ENCODE peak calls at places on chromosomes 13 and 19, in eight cellular contexts. One of them, this sample, is unnamed.

GRCh38 chr19:50602935-50603334 is 34.7 kb upstream of the LRRC4B start:
- DNase-seq in LoVo: no peak
- DNase-seq in small intestine: no peak
- DNase-seq in thoracic aorta: no peak
- DNase-seq in stimulated activated CD4-positive, alpha-beta T cell treated with anti-CD3 and anti-CD28 coated beads, TNF-alpha, amount 100 ng/mL, for 24 hours: no peak
- DNase-seq in frontal cortex: no peak
- DNase-seq in foreskin fibroblast: no peak
- DNase-seq in mesendoderm: no peak
- DNase-seq in this sample: no peak

GRCh38 chr19:19427302-19427701 is 21.8 kb downstream of the GATAD2A start:
- DNase-seq in LoVo: no peak
- DNase-seq in small intestine: no peak
- DNase-seq in thoracic aorta: no peak
- DNase-seq in stimulated activated CD4-positive, alpha-beta T cell treated with anti-CD3 and anti-CD28 coated beads, TNF-alpha, amount 100 ng/mL, for 24 hours: no peak
- DNase-seq in frontal cortex: no peak
- DNase-seq in foreskin fibroblast: no peak
- DNase-seq in mesendoderm: no peak
- DNase-seq in this sample: no peak

GRCh38 chr19:29532956-29533355 is 7.2 kb downstream of the VSTM2B start:
- DNase-seq in LoVo: no peak
- DNase-seq in small intestine: no peak
- DNase-seq in thoracic aorta: no peak
- DNase-seq in stimulated activated CD4-positive, alpha-beta T cell treated with anti-CD3 and anti-CD28 coated beads, TNF-alpha, amount 100 ng/mL, for 24 hours: no peak
- DNase-seq in frontal cortex: no peak
- DNase-seq in foreskin fibroblast: no peak
- DNase-seq in mesendoderm: no peak
- DNase-seq in this sample: no peak

GRCh38 chr13:75482070-75482819 is at the start of gene TBC1D4:
- DNase-seq in LoVo: peak
- DNase-seq in small intestine: peak
- DNase-seq in thoracic aorta: peak
- DNase-seq in stimulated activated CD4-positive, alpha-beta T cell treated with anti-CD3 and anti-CD28 coated beads, TNF-alpha, amount 100 ng/mL, for 24 hours: no peak
- DNase-seq in frontal cortex: peak
- DNase-seq in foreskin fibroblast: peak
- DNase-seq in mesendoderm: peak
- DNase-seq in this sample: peak

GRCh38 chr19:883661-884211 is 9.3 kb downstream of the MED16 start:
- DNase-seq in LoVo: no peak
- DNase-seq in small intestine: no peak
- DNase-seq in thoracic aorta: no peak
- DNase-seq in stimulated activated CD4-positive, alpha-beta T cell treated with anti-CD3 and anti-CD28 coated beads, TNF-alpha, amount 100 ng/mL, for 24 hours: no peak
- DNase-seq in frontal cortex: no peak
- DNase-seq in foreskin fibroblast: no peak
- DNase-seq in mesendoderm: peak
- DNase-seq in this sample: peak

GRCh38 chr13:35475960-35476943 is at the start of gene MAB21L1:
- DNase-seq in LoVo: no peak
- DNase-seq in small intestine: peak
- DNase-seq in thoracic aorta: no peak
- DNase-seq in stimulated activated CD4-positive, alpha-beta T cell treated with anti-CD3 and anti-CD28 coated beads, TNF-alpha, amount 100 ng/mL, for 24 hours: no peak
- DNase-seq in frontal cortex: no peak
- DNase-seq in foreskin fibroblast: peak
- DNase-seq in mesendoderm: peak
- DNase-seq in this sample: peak

GRCh38 chr19:15919243-15919642 is 15.1 kb downstream of the CYP4F11 start:
- DNase-seq in LoVo: no peak
- DNase-seq in small intestine: no peak
- DNase-seq in thoracic aorta: no peak
- DNase-seq in stimulated activated CD4-positive, alpha-beta T cell treated with anti-CD3 and anti-CD28 coated beads, TNF-alpha, amount 100 ng/mL, for 24 hours: no peak
- DNase-seq in frontal cortex: no peak
- DNase-seq in foreskin fibroblast: no peak
- DNase-seq in mesendoderm: no peak
- DNase-seq in this sample: no peak

GRCh38 chr13:20460744-20461143 is 64.9 kb downstream of the CRYL1 start:
- DNase-seq in LoVo: no peak
- DNase-seq in small intestine: no peak
- DNase-seq in thoracic aorta: no peak
- DNase-seq in stimulated activated CD4-positive, alpha-beta T cell treated with anti-CD3 and anti-CD28 coated beads, TNF-alpha, amount 100 ng/mL, for 24 hours: no peak
- DNase-seq in frontal cortex: no peak
- DNase-seq in foreskin fibroblast: no peak
- DNase-seq in mesendoderm: no peak
- DNase-seq in this sample: no peak

GRCh38 chr19:38893341-38893771 is 6.1 kb downstream of the SIRT2 start:
- DNase-seq in LoVo: no peak
- DNase-seq in small intestine: no peak
- DNase-seq in thoracic aorta: no peak
- DNase-seq in stimulated activated CD4-positive, alpha-beta T cell treated with anti-CD3 and anti-CD28 coated beads, TNF-alpha, amount 100 ng/mL, for 24 hours: no peak
- DNase-seq in frontal cortex: no peak
- DNase-seq in foreskin fibroblast: no peak
- DNase-seq in mesendoderm: no peak
- DNase-seq in this sample: no peak

GRCh38 chr19:13417054-13417453 is 89.2 kb downstream of the CACNA1A start:
- DNase-seq in LoVo: no peak
- DNase-seq in small intestine: no peak
- DNase-seq in thoracic aorta: no peak
- DNase-seq in stimulated activated CD4-positive, alpha-beta T cell treated with anti-CD3 and anti-CD28 coated beads, TNF-alpha, amount 100 ng/mL, for 24 hours: no peak
- DNase-seq in frontal cortex: no peak
- DNase-seq in foreskin fibroblast: no peak
- DNase-seq in mesendoderm: no peak
- DNase-seq in this sample: no peak

GRCh38 chr13:55577847-55578210 is 1562.9 kb upstream of the PRR20A start:
- DNase-seq in LoVo: no peak
- DNase-seq in small intestine: no peak
- DNase-seq in thoracic aorta: no peak
- DNase-seq in stimulated activated CD4-positive, alpha-beta T cell treated with anti-CD3 and anti-CD28 coated beads, TNF-alpha, amount 100 ng/mL, for 24 hours: no peak
- DNase-seq in frontal cortex: no peak
- DNase-seq in foreskin fibroblast: no peak
- DNase-seq in mesendoderm: peak
- DNase-seq in this sample: peak

GRCh38 chr19:38304866-38305429 is 897 bp downstream of the C19orf33 start:
- DNase-seq in LoVo: peak
- DNase-seq in small intestine: peak
- DNase-seq in thoracic aorta: no peak
- DNase-seq in stimulated activated CD4-positive, alpha-beta T cell treated with anti-CD3 and anti-CD28 coated beads, TNF-alpha, amount 100 ng/mL, for 24 hours: no peak
- DNase-seq in frontal cortex: no peak
- DNase-seq in foreskin fibroblast: no peak
- DNase-seq in mesendoderm: peak
- DNase-seq in this sample: peak

GRCh38 chr13:92640936-92641335 is 585.7 kb upstream of the GPC6 start:
- DNase-seq in LoVo: no peak
- DNase-seq in small intestine: no peak
- DNase-seq in thoracic aorta: no peak
- DNase-seq in stimulated activated CD4-positive, alpha-beta T cell treated with anti-CD3 and anti-CD28 coated beads, TNF-alpha, amount 100 ng/mL, for 24 hours: no peak
- DNase-seq in frontal cortex: no peak
- DNase-seq in foreskin fibroblast: no peak
- DNase-seq in mesendoderm: no peak
- DNase-seq in this sample: no peak

GRCh38 chr13:43760257-43760656 is 26.5 kb downstream of the ENOX1 start:
- DNase-seq in LoVo: no peak
- DNase-seq in small intestine: no peak
- DNase-seq in thoracic aorta: no peak
- DNase-seq in stimulated activated CD4-positive, alpha-beta T cell treated with anti-CD3 and anti-CD28 coated beads, TNF-alpha, amount 100 ng/mL, for 24 hours: no peak
- DNase-seq in frontal cortex: no peak
- DNase-seq in foreskin fibroblast: no peak
- DNase-seq in mesendoderm: no peak
- DNase-seq in this sample: no peak

GRCh38 chr19:7986321-7987083 is 18.9 kb downstream of the ELAVL1 start:
- DNase-seq in LoVo: no peak
- DNase-seq in small intestine: no peak
- DNase-seq in thoracic aorta: no peak
- DNase-seq in stimulated activated CD4-positive, alpha-beta T cell treated with anti-CD3 and anti-CD28 coated beads, TNF-alpha, amount 100 ng/mL, for 24 hours: no peak
- DNase-seq in frontal cortex: no peak
- DNase-seq in foreskin fibroblast: peak
- DNase-seq in mesendoderm: no peak
- DNase-seq in this sample: no peak

GRCh38 chr19:46840157-46840942 is 10.3 kb downstream of the AP2S1 start:
- DNase-seq in LoVo: peak
- DNase-seq in small intestine: peak
- DNase-seq in thoracic aorta: no peak
- DNase-seq in stimulated activated CD4-positive, alpha-beta T cell treated with anti-CD3 and anti-CD28 coated beads, TNF-alpha, amount 100 ng/mL, for 24 hours: no peak
- DNase-seq in frontal cortex: no peak
- DNase-seq in foreskin fibroblast: peak
- DNase-seq in mesendoderm: peak
- DNase-seq in this sample: peak

GRCh38 chr13:104318121-104318520 is 1251.9 kb upstream of the SLC10A2 start:
- DNase-seq in LoVo: no peak
- DNase-seq in small intestine: no peak
- DNase-seq in thoracic aorta: no peak
- DNase-seq in stimulated activated CD4-positive, alpha-beta T cell treated with anti-CD3 and anti-CD28 coated beads, TNF-alpha, amount 100 ng/mL, for 24 hours: no peak
- DNase-seq in frontal cortex: no peak
- DNase-seq in foreskin fibroblast: peak
- DNase-seq in mesendoderm: no peak
- DNase-seq in this sample: no peak

GRCh38 chr13:75910591-75910990 is 274.5 kb downstream of the LMO7 start:
- DNase-seq in LoVo: no peak
- DNase-seq in small intestine: no peak
- DNase-seq in thoracic aorta: no peak
- DNase-seq in stimulated activated CD4-positive, alpha-beta T cell treated with anti-CD3 and anti-CD28 coated beads, TNF-alpha, amount 100 ng/mL, for 24 hours: no peak
- DNase-seq in frontal cortex: no peak
- DNase-seq in foreskin fibroblast: no peak
- DNase-seq in mesendoderm: no peak
- DNase-seq in this sample: peak

GRCh38 chr13:103517066-103517767 is 451.0 kb upstream of the SLC10A2 start:
- DNase-seq in LoVo: no peak
- DNase-seq in small intestine: peak
- DNase-seq in thoracic aorta: no peak
- DNase-seq in stimulated activated CD4-positive, alpha-beta T cell treated with anti-CD3 and anti-CD28 coated beads, TNF-alpha, amount 100 ng/mL, for 24 hours: no peak
- DNase-seq in frontal cortex: no peak
- DNase-seq in foreskin fibroblast: no peak
- DNase-seq in mesendoderm: no peak
- DNase-seq in this sample: no peak

GRCh38 chr13:74288361-74288911 is 154.2 kb upstream of the KLF12 start:
- DNase-seq in LoVo: peak
- DNase-seq in small intestine: peak
- DNase-seq in thoracic aorta: no peak
- DNase-seq in stimulated activated CD4-positive, alpha-beta T cell treated with anti-CD3 and anti-CD28 coated beads, TNF-alpha, amount 100 ng/mL, for 24 hours: no peak
- DNase-seq in frontal cortex: no peak
- DNase-seq in foreskin fibroblast: no peak
- DNase-seq in mesendoderm: peak
- DNase-seq in this sample: no peak

GRCh38 chr13:95463516-95463915 is 89.0 kb upstream of the CLDN10 start:
- DNase-seq in LoVo: no peak
- DNase-seq in small intestine: no peak
- DNase-seq in thoracic aorta: no peak
- DNase-seq in stimulated activated CD4-positive, alpha-beta T cell treated with anti-CD3 and anti-CD28 coated beads, TNF-alpha, amount 100 ng/mL, for 24 hours: no peak
- DNase-seq in frontal cortex: no peak
- DNase-seq in foreskin fibroblast: no peak
- DNase-seq in mesendoderm: no peak
- DNase-seq in this sample: no peak

GRCh38 chr13:40178130-40178529 is 488.3 kb downstream of the FOXO1 start:
- DNase-seq in LoVo: no peak
- DNase-seq in small intestine: no peak
- DNase-seq in thoracic aorta: no peak
- DNase-seq in stimulated activated CD4-positive, alpha-beta T cell treated with anti-CD3 and anti-CD28 coated beads, TNF-alpha, amount 100 ng/mL, for 24 hours: no peak
- DNase-seq in frontal cortex: no peak
- DNase-seq in foreskin fibroblast: no peak
- DNase-seq in mesendoderm: no peak
- DNase-seq in this sample: no peak

GRCh38 chr13:59601993-59602392 is 561.7 kb downstream of the DIAPH3 start:
- DNase-seq in LoVo: no peak
- DNase-seq in small intestine: no peak
- DNase-seq in thoracic aorta: no peak
- DNase-seq in stimulated activated CD4-positive, alpha-beta T cell treated with anti-CD3 and anti-CD28 coated beads, TNF-alpha, amount 100 ng/mL, for 24 hours: no peak
- DNase-seq in frontal cortex: no peak
- DNase-seq in foreskin fibroblast: no peak
- DNase-seq in mesendoderm: no peak
- DNase-seq in this sample: no peak

GRCh38 chr13:91946498-91947070 is 548.2 kb downstream of the GPC5 start:
- DNase-seq in LoVo: peak
- DNase-seq in small intestine: no peak
- DNase-seq in thoracic aorta: no peak
- DNase-seq in stimulated activated CD4-positive, alpha-beta T cell treated with anti-CD3 and anti-CD28 coated beads, TNF-alpha, amount 100 ng/mL, for 24 hours: no peak
- DNase-seq in frontal cortex: no peak
- DNase-seq in foreskin fibroblast: no peak
- DNase-seq in mesendoderm: peak
- DNase-seq in this sample: no peak

GRCh38 chr19:47243776-47244547 is 12.4 kb upstream of the CCDC9 start:
- DNase-seq in LoVo: peak
- DNase-seq in small intestine: peak
- DNase-seq in thoracic aorta: peak
- DNase-seq in stimulated activated CD4-positive, alpha-beta T cell treated with anti-CD3 and anti-CD28 coated beads, TNF-alpha, amount 100 ng/mL, for 24 hours: peak
- DNase-seq in frontal cortex: peak
- DNase-seq in foreskin fibroblast: peak
- DNase-seq in mesendoderm: peak
- DNase-seq in this sample: peak

GRCh38 chr19:29622191-29623070 is 16.3 kb downstream of the POP4 start:
- DNase-seq in LoVo: no peak
- DNase-seq in small intestine: peak
- DNase-seq in thoracic aorta: no peak
- DNase-seq in stimulated activated CD4-positive, alpha-beta T cell treated with anti-CD3 and anti-CD28 coated beads, TNF-alpha, amount 100 ng/mL, for 24 hours: no peak
- DNase-seq in frontal cortex: no peak
- DNase-seq in foreskin fibroblast: no peak
- DNase-seq in mesendoderm: peak
- DNase-seq in this sample: peak

GRCh38 chr19:39870171-39870971 is 24.2 kb upstream of the FBL start:
- DNase-seq in LoVo: no peak
- DNase-seq in small intestine: no peak
- DNase-seq in thoracic aorta: no peak
- DNase-seq in stimulated activated CD4-positive, alpha-beta T cell treated with anti-CD3 and anti-CD28 coated beads, TNF-alpha, amount 100 ng/mL, for 24 hours: no peak
- DNase-seq in frontal cortex: no peak
- DNase-seq in foreskin fibroblast: no peak
- DNase-seq in mesendoderm: peak
- DNase-seq in this sample: peak

GRCh38 chr13:44093607-44094583 is 214.2 kb downstream of the LACC1 start:
- DNase-seq in LoVo: no peak
- DNase-seq in small intestine: no peak
- DNase-seq in thoracic aorta: no peak
- DNase-seq in stimulated activated CD4-positive, alpha-beta T cell treated with anti-CD3 and anti-CD28 coated beads, TNF-alpha, amount 100 ng/mL, for 24 hours: no peak
- DNase-seq in frontal cortex: no peak
- DNase-seq in foreskin fibroblast: no peak
- DNase-seq in mesendoderm: peak
- DNase-seq in this sample: no peak

GRCh38 chr19:32837531-32837930 is 32.0 kb downstream of the SLC7A9 start:
- DNase-seq in LoVo: no peak
- DNase-seq in small intestine: no peak
- DNase-seq in thoracic aorta: no peak
- DNase-seq in stimulated activated CD4-positive, alpha-beta T cell treated with anti-CD3 and anti-CD28 coated beads, TNF-alpha, amount 100 ng/mL, for 24 hours: no peak
- DNase-seq in frontal cortex: no peak
- DNase-seq in foreskin fibroblast: no peak
- DNase-seq in mesendoderm: no peak
- DNase-seq in this sample: no peak

GRCh38 chr13:26228080-26228479 is 6.0 kb upstream of the RNF6 start:
- DNase-seq in LoVo: no peak
- DNase-seq in small intestine: no peak
- DNase-seq in thoracic aorta: no peak
- DNase-seq in stimulated activated CD4-positive, alpha-beta T cell treated with anti-CD3 and anti-CD28 coated beads, TNF-alpha, amount 100 ng/mL, for 24 hours: no peak
- DNase-seq in frontal cortex: no peak
- DNase-seq in foreskin fibroblast: no peak
- DNase-seq in mesendoderm: no peak
- DNase-seq in this sample: no peak

This sample was measured in ELF-1.